ENCODE peak calls at places on chromosome 9, in five cellular contexts. A is A549, M is heart left ventricle, C is uterus, E is transverse colon. R is an unnamed sample.

GRCh38 chr9:129262261-129262660 is 84.2 kb upstream of the IER5L start:
- DNase-seq in A (no peak), M (no peak), C (no peak), E (no peak), R (no peak)

GRCh38 chr9:88278036-88278435 is 110.2 kb upstream of the SPIN1 start:
- DNase-seq in A (no peak), M (no peak), C (no peak), E (no peak), R (peak)

GRCh38 chr9:18268381-18268780 is 205.6 kb upstream of the ADAMTSL1 start:
- DNase-seq in A (no peak), M (no peak), C (no peak), E (no peak), R (no peak)

GRCh38 chr9:26129216-26129615 is 451.0 kb upstream of the TUSC1 start:
- DNase-seq in A (no peak), M (no peak), C (no peak), E (no peak), R (no peak)

GRCh38 chr9:104758974-104759373 is 5.0 kb upstream of the NIPSNAP3B start:
- DNase-seq in A (no peak), M (no peak), C (no peak), E (no peak), R (no peak)

GRCh38 chr9:4491621-4491975 is 1.3 kb downstream of the SLC1A1 start:
- DNase-seq in A (no peak), M (no peak), C (no peak), E (peak), R (no peak)

GRCh38 chr9:113456235-113456634 is 7.3 kb upstream of the RGS3 start:
- DNase-seq in A (no peak), M (no peak), C (no peak), E (no peak), R (no peak)

GRCh38 chr9:114176601-114177295 is 21.4 kb downstream of the COL27A1 start:
- DNase-seq in A (no peak), M (no peak), C (no peak), E (no peak), R (no peak)

GRCh38 chr9:127771570-127772189 is 6.8 kb downstream of the SH2D3C start:
- DNase-seq in A (no peak), M (no peak), C (no peak), E (no peak), R (no peak)

GRCh38 chr9:74277532-74277931 is 219.6 kb upstream of the RORB start:
- DNase-seq in A (no peak), M (no peak), C (no peak), E (no peak), R (no peak)

GRCh38 chr9:129888085-129888808 is 53.0 kb downstream of the USP20 start:
- DNase-seq in A (no peak), M (peak), C (no peak), E (peak), R (no peak)

GRCh38 chr9:91659529-91660294 is 236.1 kb upstream of the NFIL3 start:
- DNase-seq in A (peak), M (no peak), C (peak), E (no peak), R (no peak)

GRCh38 chr9:79362100-79363081 is 209.4 kb upstream of the TLE4 start:
- DNase-seq in A (peak), M (no peak), C (no peak), E (no peak), R (no peak)

GRCh38 chr9:136295537-136296433 is 8.1 kb downstream of the CCDC187 start:
- DNase-seq in A (no peak), M (no peak), C (no peak), E (no peak), R (no peak)

GRCh38 chr9:78213696-78214095 is 22.2 kb upstream of the CEP78 start:
- DNase-seq in A (no peak), M (no peak), C (no peak), E (no peak), R (no peak)

GRCh38 chr9:33817327-33818166 is 587 bp downstream of the UBE2R2 start:
- DNase-seq in A (peak), M (peak), C (peak), E (peak), R (peak)

GRCh38 chr9:17216011-17216410 is 81.2 kb downstream of the CNTLN start:
- DNase-seq in A (no peak), M (no peak), C (no peak), E (no peak), R (no peak)

GRCh38 chr9:88072831-88073365 is 65.4 kb downstream of the SPATA31C2 start:
- DNase-seq in A (no peak), M (no peak), C (no peak), E (no peak), R (no peak)

GRCh38 chr9:129624168-129624759 is 1.7 kb upstream of the NTMT1 start:
- DNase-seq in A (peak), M (no peak), C (no peak), E (peak), R (no peak)

GRCh38 chr9:123753669-123754307 is 176.1 kb downstream of the DENND1A start:
- DNase-seq in A (no peak), M (no peak), C (no peak), E (no peak), R (no peak)

GRCh38 chr9:129981180-129981907 is 61.6 kb downstream of the FNBP1 start:
- DNase-seq in A (no peak), M (peak), C (no peak), E (peak), R (peak)

GRCh38 chr9:35905912-35906679 is at the start of gene HRCT1:
- DNase-seq in A (peak), M (peak), C (peak), E (peak), R (peak)

GRCh38 chr9:19409406-19410194 is 791 bp downstream of the ACER2 start:
- DNase-seq in A (peak), M (peak), C (peak), E (peak), R (no peak)

GRCh38 chr9:37468620-37469019 is 3.4 kb upstream of the ZBTB5 start:
- DNase-seq in A (no peak), M (no peak), C (no peak), E (no peak), R (no peak)

GRCh38 chr9:92493741-92494387 is 11.6 kb upstream of the ASPN start:
- DNase-seq in A (no peak), M (no peak), C (no peak), E (no peak), R (no peak)

GRCh38 chr9:89865357-89865756 is 260.5 kb downstream of the GADD45G start:
- DNase-seq in A (no peak), M (no peak), C (no peak), E (no peak), R (no peak)

GRCh38 chr9:38008168-38009034 is 60.6 kb downstream of the SHB start:
- DNase-seq in A (peak), M (no peak), C (no peak), E (peak), R (no peak)

GRCh38 chr9:132557768-132558167 is 24.6 kb upstream of the BARHL1 start:
- DNase-seq in A (no peak), M (no peak), C (no peak), E (no peak), R (no peak)

GRCh38 chr9:135607401-135608293 is 31.7 kb downstream of the GLT6D1 start:
- DNase-seq in A (no peak), M (no peak), C (no peak), E (no peak), R (peak)

GRCh38 chr9:16602494-16602893 is 268.0 kb downstream of the BNC2 start:
- DNase-seq in A (no peak), M (no peak), C (no peak), E (no peak), R (no peak)

GRCh38 chr9:123399803-123400378 is 43.9 kb downstream of the CRB2 start:
- DNase-seq in A (peak), M (no peak), C (no peak), E (peak), R (no peak)

GRCh38 chr9:132769895-132770774 is 99.9 kb downstream of the GTF3C4 start:
- DNase-seq in A (peak), M (peak), C (peak), E (peak), R (peak)

GRCh38 chr9:91037511-91038482 is 236.2 kb downstream of the SYK start:
- DNase-seq in A (peak), M (no peak), C (peak), E (peak), R (peak)

GRCh38 chr9:15697459-15697858 is 144.6 kb downstream of the CCDC171 start:
- DNase-seq in A (no peak), M (no peak), C (no peak), E (no peak), R (no peak)

GRCh38 chr9:8349369-8349768 is 549.8 kb upstream of the DMAC1 start:
- DNase-seq in A (no peak), M (no peak), C (no peak), E (no peak), R (no peak)

GRCh38 chr9:136861874-136862457 is 4.1 kb downstream of the EDF1 start:
- DNase-seq in A (no peak), M (no peak), C (no peak), E (peak), R (no peak)

GRCh38 chr9:130884542-130885421 is 11.8 kb downstream of the QRFP start:
- DNase-seq in A (no peak), M (no peak), C (peak), E (no peak), R (no peak)

GRCh38 chr9:125241000-125241862 is at the start of gene HSPA5:
- DNase-seq in A (peak), M (peak), C (peak), E (peak), R (peak)
- TF ChIP-seq POLR2A in A (peak), M (peak), C (peak), E (peak), R (no peak)

GRCh38 chr9:106284300-106284699 is 578.7 kb upstream of the ZNF462 start:
- DNase-seq in A (no peak), M (no peak), C (no peak), E (no peak), R (no peak)
- TF ChIP-seq CTCF in A (no peak), M (peak), C (no peak), E (no peak), R (no peak)

GRCh38 chr9:82934949-82935348 is 128.0 kb downstream of the RASEF start:
- DNase-seq in A (peak), M (no peak), C (no peak), E (no peak), R (no peak)

GRCh38 chr9:82924243-82924605 is 138.7 kb downstream of the RASEF start:
- DNase-seq in A (no peak), M (no peak), C (no peak), E (no peak), R (no peak)

DNA sequence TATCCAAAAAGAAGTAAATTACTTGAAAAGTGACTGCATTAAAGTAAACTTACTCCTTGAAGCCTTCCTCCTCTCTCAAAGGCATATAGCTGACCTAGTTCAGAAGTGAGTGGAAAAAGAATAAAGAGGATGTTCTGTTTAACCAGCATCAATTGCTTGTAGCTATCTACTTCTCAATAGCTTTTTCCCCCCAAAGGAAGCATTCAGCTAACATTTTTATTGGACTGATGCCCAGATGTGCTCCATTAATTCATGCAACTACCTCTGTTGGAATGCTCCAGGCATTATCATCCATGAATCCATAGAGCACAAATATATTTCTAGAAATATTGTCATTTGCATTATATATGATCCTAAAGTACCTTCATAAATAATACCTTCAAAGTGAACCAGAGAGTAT is 132.8 kb downstream of the RASEF start:
- DNase-seq in A (no peak), M (no peak), C (no peak), E (no peak), R (no peak)
- TF ChIP-seq POLR2A in A (no peak), M (no peak), C (no peak), E (no peak), R (no peak)

DNA sequence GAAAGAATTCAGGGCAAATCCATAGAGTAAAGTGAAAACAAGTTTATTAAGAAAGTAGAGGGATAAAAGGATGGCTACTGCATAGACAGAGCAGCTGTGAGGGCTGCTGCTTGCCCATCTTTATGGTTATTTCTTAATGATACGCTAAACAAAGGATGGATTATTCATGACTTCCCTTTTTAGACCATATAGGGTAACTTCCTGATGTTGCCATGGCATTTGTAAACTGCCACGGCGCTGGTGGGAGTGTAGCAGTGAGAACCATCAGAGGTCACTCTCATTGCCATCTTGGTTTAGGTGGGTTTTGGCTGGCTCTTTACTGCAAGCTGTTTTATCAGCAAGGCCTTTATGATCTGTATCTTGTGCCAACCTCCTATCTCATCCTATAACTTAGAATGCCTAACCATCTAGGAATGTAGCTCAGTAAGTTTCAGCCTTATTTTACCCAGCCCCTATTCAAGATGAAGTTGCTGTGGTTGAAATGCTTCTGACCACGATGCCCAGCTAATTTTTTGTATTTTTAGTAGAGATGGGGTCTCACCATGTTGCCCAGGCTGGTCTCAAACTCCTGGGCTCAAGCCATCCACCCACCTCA is 42.1 kb downstream of the RFK start:
- DNase-seq in A (no peak), M (no peak), C (no peak), E (no peak), R (no peak)
- TF ChIP-seq CTCF in A (no peak), M (no peak), C (no peak), E (no peak), R (no peak)

DNA sequence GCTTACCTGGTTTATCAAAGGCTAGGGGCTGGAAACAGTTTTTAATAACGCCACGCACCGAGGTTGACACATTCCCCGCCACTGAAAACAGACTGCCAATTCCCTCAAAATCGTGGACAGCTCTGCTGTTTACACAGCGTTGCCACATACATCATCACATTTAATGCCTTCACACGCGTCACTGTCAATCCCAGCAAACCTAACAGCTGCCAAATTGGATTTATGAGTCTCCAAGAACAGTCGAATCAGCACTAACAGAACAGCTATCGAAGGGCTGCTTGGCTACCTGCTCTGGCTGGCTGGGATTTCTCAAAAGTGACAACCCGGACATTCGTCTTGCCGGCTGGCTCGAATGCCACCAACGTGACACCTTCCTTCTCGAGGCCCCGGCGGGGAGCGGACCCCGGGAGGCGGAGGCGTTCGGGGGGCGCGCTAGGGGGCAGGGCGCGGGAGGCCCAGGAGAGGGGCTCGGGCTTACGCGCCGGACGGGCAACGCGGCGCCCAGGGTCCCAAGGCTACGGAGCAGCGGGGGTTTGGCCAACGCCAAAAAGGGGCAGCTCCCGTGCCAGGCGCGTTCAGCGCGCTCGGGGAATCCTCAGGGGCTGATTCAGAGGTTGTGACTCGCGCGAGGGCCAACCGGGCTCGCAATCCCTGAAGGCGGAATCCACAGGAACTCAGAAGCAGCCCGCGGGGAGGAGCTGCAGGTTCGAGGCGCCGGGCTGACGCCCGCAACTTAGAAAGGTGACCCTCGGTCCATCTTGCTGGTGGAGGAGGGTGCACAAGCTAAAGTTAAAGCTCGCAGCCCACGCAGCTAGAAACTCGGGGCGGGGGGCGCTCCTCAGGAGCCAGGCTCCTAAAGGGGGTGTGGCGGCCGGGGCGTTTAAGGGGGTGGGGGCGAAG is 1.2 kb downstream of the CDC14B start:
- DNase-seq in A (peak), M (peak), C (no peak), E (peak), R (peak)
- TF ChIP-seq POLR2A in A (no peak), M (no peak), C (no peak), E (no peak), R (no peak)

DNA sequence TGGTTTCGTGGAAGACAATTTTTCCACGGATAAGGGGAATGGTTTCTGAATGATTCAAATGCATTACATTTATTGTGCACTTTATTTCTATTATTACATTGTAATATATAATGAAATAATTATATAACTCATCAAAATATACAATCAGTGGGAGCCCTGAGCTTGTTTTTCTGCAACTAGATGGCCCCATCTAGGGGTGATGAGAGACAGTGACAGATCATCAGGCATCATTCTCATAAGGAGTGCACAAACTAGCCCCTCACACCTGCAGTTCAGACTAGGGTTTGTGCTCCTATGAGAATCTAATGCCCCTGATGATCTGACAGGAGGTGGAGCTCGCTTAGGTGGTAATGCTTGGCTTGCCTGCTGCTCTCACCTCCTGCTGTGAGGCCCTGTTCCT is 6.4 kb downstream of the ISCA1 start:
- DNase-seq in A (no peak), M (no peak), C (no peak), E (no peak), R (no peak)
- TF ChIP-seq CTCF in A (no peak), M (no peak), C (no peak), E (no peak), R (no peak)

R was measured in lower leg skin.